ENCODE peak calls at places on chromosome 9, in nine cellular contexts. N is choroid plexus epithelial cell, R is body of pancreas, D is fibroblast of pulmonary artery, L is cardiac fibroblast, P is psoas muscle, V is AG10803, T is fibroblast of villous mesenchyme, X is heart right ventricle. Z is an unnamed sample.
A peak's percentile ranks its signal among the peaks of the same experiment; 100 is the strongest.

GRCh38 chr9:110021891-110022290 is 186.1 kb downstream of the C9orf152 start:
- DNase-seq in N (peak; percentile 25), R (no peak), D (no peak), L (no peak), P (no peak), V (no peak), T (no peak), X (no peak), Z (no peak)

GRCh38 chr9:90895786-90896185 is 94.2 kb downstream of the SYK start:
- DNase-seq in N (no peak), R (no peak), D (no peak), L (no peak), P (no peak), V (no peak), T (no peak), X (no peak), Z (no peak)

GRCh38 chr9:82054264-82055015 is 65.9 kb downstream of the SPATA31D1 start:
- DNase-seq in N (no peak), R (no peak), D (no peak), L (no peak), P (no peak), V (no peak), T (no peak), X (no peak), Z (no peak)

GRCh38 chr9:33813712-33814641 is 3.0 kb upstream of the UBE2R2 start:
- DNase-seq in N (peak; percentile 67), R (no peak), D (peak; percentile 68), L (peak; percentile 90), P (no peak), V (peak; percentile 86), T (peak; percentile 78), X (no peak), Z (peak; percentile 83)

GRCh38 chr9:114225534-114226288 is 70.4 kb downstream of the COL27A1 start:
- DNase-seq in N (no peak), R (no peak), D (peak; percentile 25), L (peak; percentile 29), P (no peak), V (peak; percentile 60), T (no peak), X (no peak), Z (peak; percentile 74)

GRCh38 chr9:129058965-129059795 is 21.7 kb upstream of the DOLPP1 start:
- DNase-seq in N (peak; percentile 44), R (no peak), D (peak; percentile 33), L (peak; percentile 62), P (no peak), V (no peak), T (no peak), X (no peak), Z (peak; percentile 81)

GRCh38 chr9:4114569-4115505 is 185.0 kb downstream of the GLIS3 start:
- DNase-seq in N (peak; percentile 56), R (no peak), D (peak; percentile 68), L (peak; percentile 68), P (no peak), V (peak; percentile 76), T (no peak), X (no peak), Z (peak; percentile 38)

GRCh38 chr9:118829334-118829733 is 539.9 kb downstream of the BRINP1 start:
- DNase-seq in N (peak; percentile 2), R (no peak), D (no peak), L (no peak), P (no peak), V (peak; percentile 36), T (peak; percentile 7), X (no peak), Z (peak; percentile 30)

GRCh38 chr9:109194157-109194556 is 27.1 kb upstream of the FRRS1L start:
- DNase-seq in N (peak; percentile 84), R (no peak), D (no peak), L (no peak), P (no peak), V (no peak), T (peak; percentile 28), X (no peak), Z (peak; percentile 49)

GRCh38 chr9:6584881-6585597 is 60.5 kb downstream of the GLDC start:
- DNase-seq in N (peak; percentile 65), R (no peak), D (peak; percentile 68), L (peak; percentile 64), P (no peak), V (peak; percentile 44), T (peak; percentile 49), X (no peak), Z (peak; percentile 55)

GRCh38 chr9:69202556-69202955 is 28.5 kb downstream of the TJP2 start:
- DNase-seq in N (no peak), R (no peak), D (no peak), L (no peak), P (no peak), V (no peak), T (no peak), X (no peak), Z (no peak)

GRCh38 chr9:2127486-2127885 is 112.3 kb downstream of the SMARCA2 start:
- DNase-seq in N (peak; percentile 48), R (no peak), D (peak; percentile 45), L (peak; percentile 67), P (no peak), V (peak; percentile 96), T (peak; percentile 28), X (no peak), Z (peak; percentile 65)

GRCh38 chr9:2134391-2134790 is 119.2 kb downstream of the SMARCA2 start:
- DNase-seq in N (peak; percentile 57), R (no peak), D (peak; percentile 74), L (peak; percentile 55), P (no peak), V (peak; percentile 43), T (no peak), X (no peak), Z (no peak)

GRCh38 chr9:2128611-2129010 is 113.5 kb downstream of the SMARCA2 start:
- DNase-seq in N (no peak), R (no peak), D (no peak), L (no peak), P (no peak), V (no peak), T (no peak), X (no peak), Z (no peak)

DNA sequence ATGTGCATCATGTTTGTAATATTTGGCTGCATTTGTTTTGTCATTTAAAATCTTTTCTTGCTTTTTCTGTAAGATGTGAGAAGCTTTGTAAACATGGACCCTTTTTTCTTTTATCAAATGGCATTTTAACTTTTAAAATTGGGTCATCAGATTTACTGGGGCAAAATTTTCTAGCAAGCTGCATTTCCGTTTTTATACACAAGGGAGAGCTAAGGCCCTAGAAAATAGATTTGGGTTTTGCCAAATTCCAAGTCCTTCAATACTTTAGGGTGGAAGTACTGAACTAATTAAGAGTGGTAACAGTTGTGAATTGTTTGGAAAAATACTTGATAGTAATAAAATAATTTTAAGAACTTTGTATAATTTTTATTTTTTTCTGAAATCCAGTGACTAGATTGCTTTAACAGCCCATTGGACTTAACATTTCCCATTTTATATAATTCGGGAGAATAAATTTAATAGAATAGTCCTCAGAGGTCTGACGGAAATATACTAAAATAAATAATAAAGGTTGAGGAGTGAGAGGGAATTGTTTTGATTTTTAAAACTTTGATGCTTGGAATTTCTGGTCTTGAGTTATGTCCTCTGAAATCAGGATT is 117.4 kb downstream of the SMARCA2 start:
- DNase-seq in N (peak; percentile 72), R (no peak), D (peak; percentile 72), L (peak; percentile 66), P (no peak), V (peak; percentile 65), T (peak; percentile 56), X (no peak), Z (peak; percentile 66)
- TF ChIP-seq CTCF in N (peak; percentile 71), R (peak; percentile 83), D (peak; percentile 85), L (peak; percentile 72), P (peak; percentile 74), V (peak; percentile 86), T (peak; percentile 80), X (peak; percentile 86), Z (peak; percentile 72)

DNA sequence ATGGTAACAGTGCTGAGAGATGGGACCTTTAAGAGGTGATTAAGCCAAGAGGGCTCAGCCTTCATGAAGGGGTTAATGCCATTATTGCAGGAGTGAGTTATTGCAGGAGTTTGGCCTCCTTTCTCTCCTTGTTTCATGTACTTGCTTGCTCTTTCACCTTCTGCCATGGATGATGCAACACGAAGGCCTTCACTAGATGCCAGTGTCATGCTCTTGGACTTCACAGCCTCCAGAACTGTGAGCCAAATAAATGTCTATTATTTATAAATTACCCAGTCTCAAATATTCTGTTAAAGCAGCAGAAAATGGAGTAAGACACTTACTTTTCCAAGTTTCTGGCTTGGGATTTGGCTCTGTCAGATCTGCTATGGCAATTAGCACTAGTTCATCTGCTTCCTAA is 38.4 kb upstream of the RECK start:
- DNase-seq in N (no peak), R (no peak), D (no peak), L (no peak), P (no peak), V (no peak), T (no peak), X (no peak), Z (no peak)
- H3K4me3 ChIP-seq in N (no peak overlapping the region), R (no peak overlapping the region), D (no peak overlapping the region), L (no peak overlapping the region), P (no peak overlapping the region), V (no peak overlapping the region), T (no peak overlapping the region), X (no peak overlapping the region), Z (no peak overlapping the region)

DNA sequence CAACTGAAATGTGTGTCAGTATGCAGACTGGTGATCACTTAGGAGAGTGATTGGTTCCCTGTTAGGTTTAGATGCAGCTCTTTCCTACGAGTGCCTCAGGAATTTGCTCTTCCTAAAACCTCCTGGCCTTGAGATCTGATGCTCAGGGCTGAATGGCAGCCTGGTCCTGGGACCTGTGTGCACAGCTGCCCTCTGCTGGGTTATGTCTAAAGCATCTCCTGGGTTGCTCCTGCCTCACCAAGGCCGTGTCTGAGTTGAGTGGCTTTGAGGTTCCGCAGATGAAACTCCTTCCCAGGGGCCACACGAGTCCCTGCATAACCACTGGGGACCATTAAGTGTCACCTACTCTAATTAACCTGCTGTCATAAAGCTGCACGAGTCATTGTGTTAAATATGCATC is 59.5 kb downstream of the MVB12B start:
- DNase-seq in N (peak; percentile 54), R (no peak), D (peak; percentile 28), L (peak; percentile 44), P (no peak), V (no peak), T (no peak), X (no peak), Z (no peak)
- TF ChIP-seq CTCF in N (peak; percentile 62), R (no peak), D (peak; percentile 35), L (peak; percentile 34), P (peak; percentile 27), V (peak; percentile 30), T (no peak), X (peak; percentile 44), Z (peak; percentile 21)

DNA sequence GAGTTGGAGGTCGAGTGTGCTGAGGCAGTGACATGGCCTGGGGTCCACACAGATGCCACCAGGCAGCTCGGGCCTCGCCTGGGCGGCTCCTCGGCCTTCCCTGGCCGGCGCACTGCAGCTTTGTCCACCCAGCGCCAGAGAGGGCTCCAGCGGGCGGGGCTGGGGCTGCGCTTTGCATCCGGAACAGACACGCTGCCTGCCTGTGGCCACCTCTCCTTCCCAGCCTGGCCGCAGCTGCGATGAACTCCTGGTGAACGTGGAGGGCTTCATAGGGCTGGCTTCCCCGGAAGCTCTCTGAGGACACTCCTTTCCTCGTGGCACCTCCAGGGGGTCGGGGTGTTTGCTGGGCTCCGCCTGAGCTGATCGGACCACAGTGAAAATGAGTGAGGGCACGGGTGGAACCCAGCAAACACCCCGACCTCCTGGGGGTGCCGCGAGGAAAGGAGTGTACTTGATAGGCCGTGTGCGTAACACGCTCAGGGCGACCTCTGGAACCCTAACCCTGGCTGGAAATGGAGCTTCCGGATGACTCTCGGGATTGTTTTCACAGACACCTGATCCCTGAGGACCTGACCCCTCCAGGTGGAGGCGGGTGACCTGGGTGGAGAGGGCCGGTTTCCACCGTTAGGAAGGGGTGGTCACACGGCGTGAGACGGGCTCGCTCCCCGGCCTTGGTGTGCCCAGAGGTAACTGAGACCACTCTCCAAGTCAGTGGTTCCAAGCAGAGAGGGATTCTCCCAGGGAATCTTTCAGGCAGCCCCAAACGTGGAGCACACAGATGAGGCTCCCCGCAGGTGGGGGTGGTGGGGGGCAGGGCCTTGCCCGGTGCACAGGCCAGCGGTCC is 31.8 kb upstream of the RXRA start:
- DNase-seq in N (peak; percentile 33), R (no peak), D (no peak), L (no peak), P (peak; percentile 78), V (peak; percentile 53), T (no peak), X (peak; percentile 61), Z (peak; percentile 4)
- H3K4me3 ChIP-seq in N (peak overlapping the region; percentile 9), R (no peak overlapping the region), D (no peak overlapping the region), L (no peak overlapping the region), P (peak overlapping the region; percentile 13), V (peak overlapping the region; percentile 39), T (no peak overlapping the region), X (peak overlapping the region; percentile 42), Z (no peak overlapping the region)